ENCODE peak calls at places on chromosomes 13 and 19, in eight cellular contexts. D, B, M, Q, E, U, Z and R are unnamed samples.

GRCh38 chr19:1053176-1054101 is 13.5 kb upstream of the ARHGAP45 start:
- DNase-seq in E (no peak), B (no peak), Z (no peak), U (no peak), M (no peak), D (no peak), Q (no peak), R (no peak)

GRCh38 chr13:41580345-41580744 is 123.0 kb downstream of the RGCC start:
- DNase-seq in Z (no peak), E (no peak), D (no peak), Q (no peak), U (no peak), M (no peak), B (no peak), R (no peak)

GRCh38 chr13:93226623-93227279 is at the start of gene GPC6:
- DNase-seq in D (no peak), B (no peak), Z (peak; percentile 80), Q (no peak), E (peak; percentile 87), U (peak; percentile 58), M (peak; percentile 96), R (peak; percentile 96)

GRCh38 chr13:42330991-42331390 is 59.0 kb downstream of the AKAP11 start:
- DNase-seq in M (no peak), D (no peak), B (no peak), Q (no peak), Z (no peak), E (no peak), U (no peak), R (peak; percentile 33)

GRCh38 chr19:2415281-2415972 is 12.0 kb downstream of the TIMM13 start:
- DNase-seq in M (no peak), D (peak; percentile 52), Q (no peak), B (no peak), U (no peak), Z (peak; percentile 60), E (no peak), R (no peak)

GRCh38 chr13:97306646-97307045 is 84.5 kb downstream of the MBNL2 start:
- DNase-seq in D (no peak), E (peak; percentile 31), M (peak; percentile 60), Q (no peak), Z (no peak), U (no peak), B (no peak), R (no peak)

GRCh38 chr19:49807174-49807830 is 5.8 kb downstream of the FUZ start:
- DNase-seq in M (no peak), Z (no peak), E (no peak), D (no peak), Q (no peak), B (no peak), U (no peak), R (no peak)

GRCh38 chr13:85148009-85148408 is 651.2 kb downstream of the SLITRK6 start:
- DNase-seq in M (peak; percentile 3), D (no peak), Q (no peak), B (no peak), Z (peak; percentile 48), U (no peak), E (peak; percentile 18), R (peak; percentile 33)

GRCh38 chr13:67620665-67621064 is 390.5 kb upstream of the PCDH9 start:
- DNase-seq in Q (no peak), M (no peak), B (no peak), Z (no peak), E (no peak), D (no peak), U (no peak), R (no peak)

GRCh38 chr19:48244289-48244688 is 11.4 kb downstream of the CARD8 start:
- DNase-seq in B (no peak), Q (no peak), E (no peak), U (no peak), M (peak; percentile 28), Z (no peak), D (no peak), R (peak; percentile 37)

GRCh38 chr13:109207618-109208017 is 578.2 kb downstream of the MYO16 start:
- DNase-seq in M (no peak), D (no peak), Q (no peak), B (no peak), Z (no peak), E (no peak), U (no peak), R (no peak)

GRCh38 chr13:57633950-57634828 is 2.6 kb downstream of the PCDH17 start:
- DNase-seq in E (peak; percentile 17), B (no peak), M (no peak), U (peak; percentile 5), D (peak; percentile 65), Z (peak; percentile 83), Q (no peak), R (no peak)

DNA sequence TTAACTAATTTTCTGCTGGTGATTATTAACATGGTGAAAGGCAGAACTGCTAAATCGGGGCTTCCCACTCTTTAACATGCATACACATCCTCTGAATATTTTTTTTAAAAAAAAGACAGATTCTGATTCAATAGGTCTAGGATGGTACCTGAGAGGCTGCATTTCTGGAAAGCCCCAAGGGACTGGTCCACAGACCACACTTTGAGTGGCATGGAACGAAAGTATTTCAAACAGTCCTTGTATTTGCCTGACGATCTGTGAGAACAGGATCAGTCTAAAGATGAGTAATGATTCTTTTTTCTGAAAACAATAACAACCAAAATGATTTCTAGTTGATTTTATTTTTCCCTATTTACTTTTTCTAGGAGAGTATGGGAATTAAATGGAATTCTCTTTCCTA is 16.7 kb upstream of the SPART start:
- DNase-seq in U (no peak), Z (no peak), M (no peak), B (no peak), E (no peak), D (no peak), Q (no peak), R (no peak)
- H3K4me3 ChIP-seq in U (no peak overlapping the region), Z (no peak overlapping the region), M (no peak overlapping the region), B (no peak overlapping the region), E (no peak overlapping the region), D (no peak overlapping the region), Q (no peak overlapping the region), R (no peak overlapping the region)

GRCh38 chr19:33947565-33947964 is 150.9 kb downstream of the KCTD15 start:
- DNase-seq in M (no peak), Z (peak; percentile 47), E (no peak), B (no peak), U (no peak), D (no peak), Q (no peak), R (peak; percentile 2)
- TF ChIP-seq CTCF in M (peak; percentile 4), Z (peak; percentile 60), E (no peak), B (no peak), U (no peak), D (no peak), Q (no peak), R (no peak)

DNA sequence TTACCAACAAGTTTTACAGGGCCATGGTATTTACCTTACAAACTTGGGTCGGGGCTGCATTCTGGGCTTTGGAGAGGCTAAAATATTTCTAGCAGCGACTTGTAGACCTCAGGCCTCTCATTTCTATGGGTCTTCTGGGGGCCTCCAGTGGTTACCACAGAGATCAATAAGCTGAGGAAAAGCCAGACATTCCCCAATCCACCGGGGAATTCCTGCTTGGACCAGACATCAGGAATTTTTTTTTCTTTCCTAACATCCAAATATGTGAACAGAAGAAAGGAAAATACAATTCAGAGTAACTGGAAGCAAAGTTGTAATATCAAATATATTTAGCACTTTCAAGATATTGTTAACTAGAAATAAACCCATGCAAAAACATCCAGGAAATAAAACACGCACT is 1.5 kb downstream of the DZIP1 start:
- DNase-seq in D (no peak), M (no peak), U (no peak), B (no peak), Z (no peak), E (no peak), Q (no peak), R (no peak)
- H3K4me3 ChIP-seq in D (peak overlapping the region; percentile 84), M (peak overlapping the region; percentile 73), U (peak overlapping the region; percentile 82), B (no peak overlapping the region), Z (peak overlapping the region; percentile 82), E (peak overlapping the region; percentile 88), Q (peak overlapping the region; percentile 66), R (peak overlapping the region; percentile 54)

GRCh38 chr19:45218887-45219780 is 26.1 kb downstream of the EXOC3L2 start:
- DNase-seq in U (no peak), E (no peak), D (no peak), M (no peak), B (no peak), Z (no peak), Q (no peak), R (no peak)

GRCh38 chr19:45217957-45218334 is 27.3 kb downstream of the EXOC3L2 start:
- DNase-seq in Z (no peak), M (no peak), Q (no peak), B (no peak), D (peak; percentile 65), E (no peak), U (no peak), R (no peak)

GRCh38 chr19:45218426-45218825 is 26.8 kb downstream of the EXOC3L2 start:
- DNase-seq in Q (no peak), M (no peak), Z (no peak), B (no peak), U (no peak), E (no peak), D (no peak), R (no peak)

GRCh38 chr19:45216677-45217076 is 28.5 kb downstream of the EXOC3L2 start:
- DNase-seq in B (no peak), E (no peak), D (no peak), Q (no peak), Z (no peak), M (no peak), U (no peak), R (no peak)

DNA sequence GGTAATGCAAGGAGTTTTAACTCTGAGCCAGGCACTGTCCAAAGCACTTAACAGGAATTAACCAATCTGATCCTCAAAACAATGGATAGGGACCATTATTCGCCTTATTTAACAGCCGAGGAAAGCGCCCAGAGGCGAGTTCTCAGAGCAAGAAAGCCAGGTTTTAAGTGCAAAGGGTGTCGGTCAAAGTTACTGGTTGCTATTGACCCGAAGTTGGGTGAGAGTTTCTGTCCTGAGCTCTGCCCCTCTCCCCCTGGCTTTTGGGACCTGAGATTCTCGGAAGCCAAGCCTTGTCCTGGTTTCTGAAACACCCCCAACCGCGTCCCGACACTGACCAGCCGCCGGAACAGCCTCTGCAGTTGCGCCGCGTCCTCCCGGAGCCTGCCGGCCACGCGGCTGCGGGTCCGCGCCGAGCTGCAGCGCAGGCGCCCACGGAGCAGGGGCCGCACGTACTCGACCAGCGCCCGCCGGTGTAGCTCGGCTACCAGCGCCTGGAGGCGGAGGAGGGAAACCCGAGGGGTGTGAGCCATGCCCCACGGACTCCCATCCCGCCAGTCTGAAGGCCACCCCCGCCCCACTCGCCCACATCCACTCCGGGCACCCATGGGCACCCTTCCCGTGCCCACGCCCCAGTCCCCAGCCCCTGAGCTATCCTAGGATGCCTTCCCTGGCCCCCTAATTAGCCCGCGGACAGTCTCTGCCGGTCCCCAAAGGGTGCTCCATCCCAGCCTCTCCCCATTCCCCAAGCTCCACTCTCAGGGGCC is 27.8 kb downstream of the EXOC3L2 start:
- DNase-seq in M (no peak), E (peak; percentile 30), B (no peak), U (no peak), D (peak; percentile 58), Z (peak; percentile 64), Q (no peak), R (no peak)
- TF ChIP-seq CTCF in M (no peak), E (no peak), B (no peak), U (no peak), D (no peak), Z (no peak), Q (no peak), R (no peak)